ENCODE peak calls at places on chromosomes 7 and 10, in ten cellular contexts. Y is activated T-helper 1 cell treated with anti-CD3 and anti-CD28 coated beads, Interleukin-12 subunit alpha, Interleukin-12 subunit beta, Interleukin-2, Interleukin-4 antibody, amounts not matched to agents 30 ng/mL and 10 ng/mL and 1 ng/mL, durations not matched to agents 14 hours and 24 hours and 36 hours; G is HL-60; K is SK-N-MC; B is caudate nucleus; E is stomach; S is kidney tubule cell; C is mucosa of gallbladder; Q is WTC11; M is posterior cingulate gyrus. L is an unnamed sample.

GRCh38 chr7:55477781-55478374 is 94.4 kb downstream of the VOPP1 start:
- DNase-seq in Y (no peak), G (no peak), K (no peak), B (no peak), E (no peak), S (peak; percentile 35), C (no peak), Q (no peak), M (no peak), L (no peak)

GRCh38 chr10:57775250-57775649 is 492.4 kb downstream of the IPMK start:
- DNase-seq in Y (no peak), G (no peak), K (no peak), B (no peak), E (no peak), S (no peak), C (no peak), Q (no peak), M (no peak), L (no peak)

GRCh38 chr10:3136336-3136735 is 36.2 kb downstream of the PITRM1 start:
- DNase-seq in Y (no peak), G (no peak), K (no peak), B (no peak), E (no peak), S (no peak), C (no peak), Q (no peak), M (no peak), L (no peak)

GRCh38 chr10:124626759-124627380 is 117.3 kb downstream of the FAM53B start:
- DNase-seq in Y (peak; percentile 42), G (no peak), K (no peak), B (no peak), E (peak; percentile 69), S (peak; percentile 17), C (peak; percentile 58), Q (peak; percentile 34), M (no peak), L (peak; percentile 50)

GRCh38 chr7:96308253-96308949 is 13.5 kb downstream of the SLC25A13 start:
- DNase-seq in Y (no peak), G (no peak), K (no peak), B (no peak), E (no peak), S (peak; percentile 36), C (no peak), Q (peak; percentile 38), M (no peak), L (no peak)

GRCh38 chr7:150746931-150747330 is 9.7 kb downstream of the GIMAP5 start:
- DNase-seq in Y (no peak), G (no peak), K (no peak), B (no peak), E (no peak), S (no peak), C (no peak), Q (no peak), M (no peak), L (no peak)

GRCh38 chr10:125782661-125783060 is 7.0 kb upstream of the MMP21 start:
- DNase-seq in Y (no peak), G (no peak), K (no peak), B (no peak), E (no peak), S (peak; percentile 10), C (no peak), Q (no peak), M (no peak), L (no peak)

GRCh38 chr7:37128644-37129043 is 320.0 kb downstream of the ELMO1 start:
- DNase-seq in Y (no peak), G (no peak), K (no peak), B (no peak), E (no peak), S (no peak), C (no peak), Q (no peak), M (no peak), L (no peak)

GRCh38 chr7:90726120-90726519 is 130.0 kb downstream of the CDK14 start:
- DNase-seq in Y (no peak), G (no peak), K (no peak), B (no peak), E (no peak), S (peak; percentile 19), C (no peak), Q (no peak), M (no peak), L (no peak)

GRCh38 chr10:91313761-91314520 is 93.5 kb downstream of the PCGF5 start:
- DNase-seq in Y (no peak), G (no peak), K (no peak), B (no peak), E (no peak), S (peak; percentile 60), C (no peak), Q (no peak), M (no peak), L (no peak)

GRCh38 chr7:40793132-40793531 is 658.3 kb downstream of the SUGCT start:
- DNase-seq in Y (no peak), G (no peak), K (no peak), B (no peak), E (no peak), S (peak; percentile 37), C (no peak), Q (no peak), M (no peak), L (no peak)

GRCh38 chr7:138864667-138865066 is 66.7 kb upstream of the ATP6V0A4 start:
- DNase-seq in Y (no peak), G (peak; percentile 41), K (no peak), B (no peak), E (no peak), S (peak; percentile 49), C (no peak), Q (no peak), M (no peak), L (no peak)

GRCh38 chr10:80542053-80542452 is 4.4 kb downstream of the SH2D4B start:
- DNase-seq in Y (no peak), G (no peak), K (no peak), B (no peak), E (no peak), S (peak; percentile 63), C (no peak), Q (no peak), M (no peak), L (no peak)

GRCh38 chr10:94747137-94747536 is 15.3 kb upstream of the CYP2C19 start:
- DNase-seq in Y (no peak), G (no peak), K (no peak), B (no peak), E (no peak), S (no peak), C (no peak), Q (no peak), M (no peak), L (no peak)

L was measured in memory B cell.